ENCODE peak calls at places on chromosome 6, in four cellular contexts. T, D, J and M are unnamed samples.

GRCh38 chr6:53347921-53348435 is 772 bp downstream of the ELOVL5 start:
- DNase-seq in T (peak; percentile 92), D (peak; percentile 65), J (peak; percentile 25), M (peak; percentile 77)

GRCh38 chr6:42929928-42930360 is 664 bp downstream of the CNPY3 start:
- DNase-seq in T (no peak), D (peak; percentile 32), J (no peak), M (no peak)

GRCh38 chr6:153941768-153942167 is 97.3 kb upstream of the OPRM1 start:
- DNase-seq in T (no peak), D (no peak), J (no peak), M (no peak)

GRCh38 chr6:61200444-61200843 is 1085.6 kb downstream of the KHDRBS2 start:
- DNase-seq in T (no peak), D (no peak), J (no peak), M (no peak)

GRCh38 chr6:140064371-140064770 is 689.9 kb upstream of the CITED2 start:
- DNase-seq in T (no peak), D (no peak), J (no peak), M (no peak)

GRCh38 chr6:34071884-34072379 is 74.0 kb downstream of the GRM4 start:
- DNase-seq in T (no peak), D (no peak), J (no peak), M (no peak)

GRCh38 chr6:90216081-90216977 is 80.3 kb downstream of the BACH2 start:
- DNase-seq in T (no peak), D (no peak), J (no peak), M (peak; percentile 9)

GRCh38 chr6:129233458-129234134 is 350.7 kb downstream of the LAMA2 start:
- DNase-seq in T (no peak), D (no peak), J (no peak), M (no peak)

GRCh38 chr6:151007069-151007468 is 141.6 kb downstream of the MTHFD1L start:
- DNase-seq in T (no peak), D (no peak), J (no peak), M (no peak)

DNA sequence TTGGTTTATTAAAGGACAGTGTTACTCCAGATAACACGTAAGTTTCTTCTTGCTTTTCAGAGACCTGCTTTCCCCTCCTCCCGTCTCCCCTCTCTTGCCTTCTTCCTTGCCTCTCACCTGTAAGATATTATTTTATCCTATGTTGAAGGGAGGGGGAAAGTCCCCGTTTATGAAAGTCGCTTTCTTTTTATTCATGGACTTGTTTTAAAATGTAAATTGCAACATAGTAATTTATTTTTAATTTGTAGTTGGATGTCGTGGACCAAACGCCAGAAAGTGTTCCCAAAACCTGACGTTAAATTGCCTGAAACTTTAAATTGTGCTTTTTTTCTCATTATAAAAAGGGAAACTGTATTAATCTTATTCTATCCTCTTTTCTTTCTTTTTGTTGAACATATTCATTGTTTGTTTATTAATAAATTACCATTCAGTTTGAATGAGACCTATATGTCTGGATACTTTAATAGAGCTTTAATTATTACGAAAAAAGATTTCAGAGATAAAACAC is 2.7 kb downstream of the FOXC1 start:
- DNase-seq in T (no peak), D (no peak), J (no peak), M (no peak)
- H3K27me3 ChIP-seq in T (no peaks in the 10 kb centered on the region), D (peaks cover 3% of the 10 kb centered on the region), J (no peaks in the 10 kb centered on the region), M (no peaks in the 10 kb centered on the region)

GRCh38 chr6:148144917-148145521 is 197.6 kb upstream of the SASH1 start:
- DNase-seq in T (peak; percentile 94), D (peak; percentile 68), J (peak; percentile 47), M (peak; percentile 64)

GRCh38 chr6:148146717-148147116 is 195.9 kb upstream of the SASH1 start:
- DNase-seq in T (no peak), D (no peak), J (no peak), M (peak; percentile 9)

GRCh38 chr6:148143771-148144170 is 198.9 kb upstream of the SASH1 start:
- DNase-seq in T (no peak), D (no peak), J (no peak), M (no peak)

GRCh38 chr6:148140772-148141557 is 201.7 kb upstream of the SASH1 start:
- DNase-seq in T (no peak), D (no peak), J (no peak), M (peak; percentile 83)

GRCh38 chr6:148142821-148143220 is 199.8 kb upstream of the SASH1 start:
- DNase-seq in T (no peak), D (no peak), J (no peak), M (no peak)
- H3K4me3 ChIP-seq in T (no peak overlapping the region), D (no peak overlapping the region), J (no peak overlapping the region), M (no peak overlapping the region)

GRCh38 chr6:148698671-148699180 is 48.1 kb upstream of the UST start:
- DNase-seq in T (no peak), D (no peak), J (no peak), M (no peak)

GRCh38 chr6:148700713-148701392 is 46.0 kb upstream of the UST start:
- DNase-seq in T (no peak), D (no peak), J (no peak), M (peak; percentile 77)

GRCh38 chr6:148701393-148701774 is 45.4 kb upstream of the UST start:
- DNase-seq in T (no peak), D (no peak), J (no peak), M (no peak)

GRCh38 chr6:148700047-148700712 is 46.6 kb upstream of the UST start:
- DNase-seq in T (no peak), D (no peak), J (no peak), M (no peak)

DNA sequence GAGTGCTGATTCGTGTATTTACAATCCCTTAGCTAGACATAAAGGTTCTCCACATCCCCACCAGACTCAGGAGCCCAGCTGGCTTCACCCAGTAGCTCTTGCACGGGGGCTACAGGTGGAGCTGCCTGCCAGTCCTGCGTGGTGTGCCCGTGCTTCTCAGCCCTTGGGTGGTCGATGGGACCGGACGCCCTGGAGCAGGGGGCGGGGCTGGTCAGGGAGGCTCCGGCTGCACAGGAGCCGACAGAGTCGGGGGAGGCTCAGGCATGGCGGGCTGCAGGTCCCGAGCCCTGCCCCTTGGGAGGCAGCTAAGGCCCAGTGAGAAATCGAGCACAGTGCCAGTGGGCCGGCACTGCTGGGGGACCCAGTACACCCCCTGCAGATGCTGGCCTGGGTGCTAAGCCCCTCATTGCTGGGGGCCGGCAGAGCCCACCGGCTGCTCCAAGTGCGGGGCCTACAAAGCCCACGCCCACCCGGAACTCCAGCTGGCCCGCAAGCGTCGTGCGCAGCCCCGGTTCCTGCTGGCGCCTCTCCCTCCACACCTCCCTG is 48.9 kb upstream of the UST start:
- DNase-seq in T (no peak), D (no peak), J (no peak), M (no peak)
- H3K9me3 ChIP-seq in T (no peaks in the 10 kb centered on the region), D (no peaks in the 10 kb centered on the region), J (peaks cover 6% of the 10 kb centered on the region), M (peaks cover 2% of the 10 kb centered on the region)

GRCh38 chr6:145711372-145711771 is 23.9 kb downstream of the EPM2A start:
- DNase-seq in T (no peak), D (no peak), J (no peak), M (no peak)

GRCh38 chr6:145704153-145704781 is 31.1 kb downstream of the EPM2A start:
- DNase-seq in T (no peak), D (no peak), J (no peak), M (no peak)

GRCh38 chr6:145705561-145705960 is 29.8 kb downstream of the EPM2A start:
- DNase-seq in T (no peak), D (no peak), J (no peak), M (peak; percentile 10)

DNA sequence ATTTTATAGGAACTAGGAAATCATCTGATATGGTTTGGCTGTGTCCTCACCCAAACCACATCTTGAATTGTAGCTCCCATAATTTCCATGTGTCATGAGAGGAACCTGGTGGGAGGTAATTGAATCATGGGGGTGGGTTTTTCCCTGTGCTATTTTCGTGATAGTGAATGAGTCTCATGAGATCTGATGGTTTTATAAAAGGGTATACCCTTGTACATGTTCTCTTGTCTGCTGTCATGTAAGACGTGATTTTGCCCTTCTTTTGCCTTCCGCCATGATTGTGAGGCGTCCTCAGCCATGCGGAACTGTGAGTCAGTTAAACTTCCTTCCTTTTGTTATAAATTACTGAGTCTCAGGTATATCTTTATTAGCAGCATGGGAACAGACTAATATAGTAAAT is 27.9 kb downstream of the EPM2A start:
- DNase-seq in T (no peak), D (no peak), J (no peak), M (no peak)
- H3K27me3 ChIP-seq in T (no peaks in the 10 kb centered on the region), D (no peaks in the 10 kb centered on the region), J (no peaks in the 10 kb centered on the region), M (no peaks in the 10 kb centered on the region)

GRCh38 chr6:167738386-167738785 is 88.3 kb upstream of the AFDN start:
- DNase-seq in T (no peak), D (no peak), J (no peak), M (no peak)

GRCh38 chr6:167742719-167743303 is 83.9 kb upstream of the AFDN start:
- DNase-seq in T (no peak), D (no peak), J (no peak), M (peak; percentile 71)

GRCh38 chr6:167736486-167737204 is 90.1 kb upstream of the AFDN start:
- DNase-seq in T (no peak), D (no peak), J (no peak), M (no peak)

GRCh38 chr6:167737205-167737830 is 89.4 kb upstream of the AFDN start:
- DNase-seq in T (no peak), D (no peak), J (no peak), M (no peak)

DNA sequence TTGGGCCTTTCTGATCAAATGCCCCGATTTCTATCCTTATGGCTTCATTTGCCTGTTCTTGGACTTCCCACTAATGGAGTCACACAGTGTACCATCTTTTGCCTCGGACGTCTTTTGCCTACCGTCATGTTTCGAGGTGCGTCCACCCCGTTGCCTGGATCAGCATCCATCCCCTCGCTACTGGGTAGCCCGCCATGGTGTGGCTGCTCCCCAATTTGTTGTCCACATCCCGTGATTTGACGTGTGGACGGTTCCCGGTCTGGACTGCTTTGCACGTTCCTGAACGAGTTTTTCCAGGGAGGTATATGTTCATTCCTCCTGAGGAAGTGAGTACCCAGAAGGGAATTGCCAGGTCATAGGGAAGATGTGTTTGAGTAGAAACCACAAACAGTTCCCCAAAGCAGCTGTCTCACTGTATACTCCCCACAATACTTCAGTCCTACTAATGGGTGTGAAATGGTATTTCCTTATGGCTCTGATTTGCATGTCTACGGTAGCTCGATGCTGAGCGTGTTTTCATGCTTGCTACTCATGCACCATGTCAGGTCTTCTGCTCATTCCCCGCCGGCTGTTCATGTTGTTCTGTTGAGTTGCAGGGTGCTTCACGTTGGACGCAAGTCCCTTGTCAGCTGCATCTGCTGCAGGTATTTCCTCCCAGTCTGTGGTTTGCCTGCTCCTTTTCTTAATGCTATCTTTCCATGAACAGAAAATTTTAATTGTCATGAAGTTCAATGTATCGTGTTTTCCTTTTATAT is 86.8 kb upstream of the AFDN start:
- DNase-seq in T (no peak), D (no peak), J (no peak), M (no peak)
- H3K4me3 ChIP-seq in T (no peak overlapping the region), D (no peak overlapping the region), J (no peak overlapping the region), M (no peak overlapping the region)

GRCh38 chr6:123022980-123023379 is 26.9 kb downstream of the CLVS2 start:
- DNase-seq in T (no peak), D (no peak), J (no peak), M (peak; percentile 2)
- H3K9me3 ChIP-seq in T (peaks cover 1% of the 10 kb centered on the region), D (no peaks in the 10 kb centered on the region), J (no peaks in the 10 kb centered on the region), M (no peaks in the 10 kb centered on the region)